ENCODE peak calls at places on chromosomes 3 and 15, in nine cellular contexts. One of them, this sample, is unnamed.

GRCh38 chr3:42056840-42057239 is 34.3 kb upstream of the TRAK1 start:
- DNase-seq in astrocyte: no peak
- DNase-seq in ovary: no peak
- DNase-seq in activated CD8-positive, alpha-beta T cell treated with anti-CD3 and anti-CD28 coated beads for 36 hours: no peak
- DNase-seq in fibroblast of pulmonary artery: no peak
- DNase-seq in spleen: no peak
- DNase-seq in fibroblast of villous mesenchyme: no peak
- DNase-seq in HFF-Myc: no peak
- DNase-seq in astrocyte of the cerebellum: no peak
- DNase-seq in this sample: no peak

GRCh38 chr3:152317956-152318355 is 49.2 kb downstream of the MBNL1 start:
- DNase-seq in astrocyte: peak
- DNase-seq in ovary: no peak
- DNase-seq in activated CD8-positive, alpha-beta T cell treated with anti-CD3 and anti-CD28 coated beads for 36 hours: no peak
- DNase-seq in fibroblast of pulmonary artery: peak
- DNase-seq in spleen: no peak
- DNase-seq in fibroblast of villous mesenchyme: peak
- DNase-seq in HFF-Myc: no peak
- DNase-seq in astrocyte of the cerebellum: peak
- DNase-seq in this sample: no peak

GRCh38 chr3:37667359-37667758 is 194.3 kb upstream of the CTDSPL start:
- DNase-seq in astrocyte: no peak
- DNase-seq in ovary: no peak
- DNase-seq in activated CD8-positive, alpha-beta T cell treated with anti-CD3 and anti-CD28 coated beads for 36 hours: no peak
- DNase-seq in fibroblast of pulmonary artery: no peak
- DNase-seq in spleen: no peak
- DNase-seq in fibroblast of villous mesenchyme: no peak
- DNase-seq in HFF-Myc: no peak
- DNase-seq in astrocyte of the cerebellum: no peak
- DNase-seq in this sample: no peak

GRCh38 chr3:137300703-137301102 is 342.9 kb downstream of the IL20RB start:
- DNase-seq in astrocyte: no peak
- DNase-seq in ovary: no peak
- DNase-seq in activated CD8-positive, alpha-beta T cell treated with anti-CD3 and anti-CD28 coated beads for 36 hours: no peak
- DNase-seq in fibroblast of pulmonary artery: no peak
- DNase-seq in spleen: no peak
- DNase-seq in fibroblast of villous mesenchyme: no peak
- DNase-seq in HFF-Myc: no peak
- DNase-seq in astrocyte of the cerebellum: no peak
- DNase-seq in this sample: no peak

GRCh38 chr3:135905058-135905724 is 60.3 kb upstream of the PPP2R3A start:
- DNase-seq in astrocyte: no peak
- DNase-seq in ovary: no peak
- DNase-seq in activated CD8-positive, alpha-beta T cell treated with anti-CD3 and anti-CD28 coated beads for 36 hours: no peak
- DNase-seq in fibroblast of pulmonary artery: peak
- DNase-seq in spleen: no peak
- DNase-seq in fibroblast of villous mesenchyme: peak
- DNase-seq in HFF-Myc: no peak
- DNase-seq in astrocyte of the cerebellum: no peak
- DNase-seq in this sample: no peak

GRCh38 chr3:62375655-62376054 is 2.3 kb upstream of the FEZF2 start:
- DNase-seq in astrocyte: no peak
- DNase-seq in ovary: no peak
- DNase-seq in activated CD8-positive, alpha-beta T cell treated with anti-CD3 and anti-CD28 coated beads for 36 hours: no peak
- DNase-seq in fibroblast of pulmonary artery: no peak
- DNase-seq in spleen: no peak
- DNase-seq in fibroblast of villous mesenchyme: no peak
- DNase-seq in HFF-Myc: no peak
- DNase-seq in astrocyte of the cerebellum: no peak
- DNase-seq in this sample: no peak

GRCh38 chr3:20324664-20325478 is 138.9 kb upstream of the SGO1 start:
- DNase-seq in astrocyte: peak
- DNase-seq in ovary: no peak
- DNase-seq in activated CD8-positive, alpha-beta T cell treated with anti-CD3 and anti-CD28 coated beads for 36 hours: no peak
- DNase-seq in fibroblast of pulmonary artery: peak
- DNase-seq in spleen: no peak
- DNase-seq in fibroblast of villous mesenchyme: no peak
- DNase-seq in HFF-Myc: no peak
- DNase-seq in astrocyte of the cerebellum: no peak
- DNase-seq in this sample: no peak

GRCh38 chr15:80940851-80941250 is 48.8 kb downstream of the MESD start:
- DNase-seq in astrocyte: no peak
- DNase-seq in ovary: no peak
- DNase-seq in activated CD8-positive, alpha-beta T cell treated with anti-CD3 and anti-CD28 coated beads for 36 hours: no peak
- DNase-seq in fibroblast of pulmonary artery: no peak
- DNase-seq in spleen: no peak
- DNase-seq in fibroblast of villous mesenchyme: no peak
- DNase-seq in HFF-Myc: no peak
- DNase-seq in astrocyte of the cerebellum: no peak
- DNase-seq in this sample: no peak

GRCh38 chr3:183158552-183159006 is 4.0 kb downstream of the LAMP3 start:
- DNase-seq in astrocyte: peak
- DNase-seq in ovary: no peak
- DNase-seq in activated CD8-positive, alpha-beta T cell treated with anti-CD3 and anti-CD28 coated beads for 36 hours: peak
- DNase-seq in fibroblast of pulmonary artery: peak
- DNase-seq in spleen: no peak
- DNase-seq in fibroblast of villous mesenchyme: peak
- DNase-seq in HFF-Myc: no peak
- DNase-seq in astrocyte of the cerebellum: peak
- DNase-seq in this sample: peak

GRCh38 chr3:70871909-70872656 is 559.6 kb upstream of the MDFIC2 start:
- DNase-seq in astrocyte: peak
- DNase-seq in ovary: peak
- DNase-seq in activated CD8-positive, alpha-beta T cell treated with anti-CD3 and anti-CD28 coated beads for 36 hours: no peak
- DNase-seq in fibroblast of pulmonary artery: peak
- DNase-seq in spleen: no peak
- DNase-seq in fibroblast of villous mesenchyme: peak
- DNase-seq in HFF-Myc: no peak
- DNase-seq in astrocyte of the cerebellum: peak
- DNase-seq in this sample: no peak

GRCh38 chr3:38507120-38507519 is 11.0 kb downstream of the EXOG start:
- DNase-seq in astrocyte: no peak
- DNase-seq in ovary: no peak
- DNase-seq in activated CD8-positive, alpha-beta T cell treated with anti-CD3 and anti-CD28 coated beads for 36 hours: no peak
- DNase-seq in fibroblast of pulmonary artery: no peak
- DNase-seq in spleen: no peak
- DNase-seq in fibroblast of villous mesenchyme: no peak
- DNase-seq in HFF-Myc: no peak
- DNase-seq in astrocyte of the cerebellum: no peak
- DNase-seq in this sample: peak

GRCh38 chr3:15330031-15330596 is 2.3 kb downstream of the SH3BP5 start:
- DNase-seq in astrocyte: peak
- DNase-seq in ovary: peak
- DNase-seq in activated CD8-positive, alpha-beta T cell treated with anti-CD3 and anti-CD28 coated beads for 36 hours: no peak
- DNase-seq in fibroblast of pulmonary artery: peak
- DNase-seq in spleen: no peak
- DNase-seq in fibroblast of villous mesenchyme: peak
- DNase-seq in HFF-Myc: peak
- DNase-seq in astrocyte of the cerebellum: no peak
- DNase-seq in this sample: no peak

GRCh38 chr3:57805674-57806073 is 49.6 kb downstream of the SLMAP start:
- DNase-seq in astrocyte: peak
- DNase-seq in ovary: no peak
- DNase-seq in activated CD8-positive, alpha-beta T cell treated with anti-CD3 and anti-CD28 coated beads for 36 hours: no peak
- DNase-seq in fibroblast of pulmonary artery: peak
- DNase-seq in spleen: no peak
- DNase-seq in fibroblast of villous mesenchyme: peak
- DNase-seq in HFF-Myc: peak
- DNase-seq in astrocyte of the cerebellum: peak
- DNase-seq in this sample: no peak

GRCh38 chr3:10683106-10683505 is 132.9 kb upstream of the SLC6A11 start:
- DNase-seq in astrocyte: peak
- DNase-seq in ovary: no peak
- DNase-seq in activated CD8-positive, alpha-beta T cell treated with anti-CD3 and anti-CD28 coated beads for 36 hours: no peak
- DNase-seq in fibroblast of pulmonary artery: no peak
- DNase-seq in spleen: no peak
- DNase-seq in fibroblast of villous mesenchyme: no peak
- DNase-seq in HFF-Myc: no peak
- DNase-seq in astrocyte of the cerebellum: no peak
- DNase-seq in this sample: no peak

GRCh38 chr3:113222412-113223086 is 11.2 kb downstream of the BOC start:
- DNase-seq in astrocyte: no peak
- DNase-seq in ovary: no peak
- DNase-seq in activated CD8-positive, alpha-beta T cell treated with anti-CD3 and anti-CD28 coated beads for 36 hours: no peak
- DNase-seq in fibroblast of pulmonary artery: no peak
- DNase-seq in spleen: peak
- DNase-seq in fibroblast of villous mesenchyme: no peak
- DNase-seq in HFF-Myc: no peak
- DNase-seq in astrocyte of the cerebellum: no peak
- DNase-seq in this sample: no peak

GRCh38 chr3:127373701-127374625 is 86.1 kb upstream of the PRR20G start:
- DNase-seq in astrocyte: no peak
- DNase-seq in ovary: no peak
- DNase-seq in activated CD8-positive, alpha-beta T cell treated with anti-CD3 and anti-CD28 coated beads for 36 hours: peak
- DNase-seq in fibroblast of pulmonary artery: peak
- DNase-seq in spleen: peak
- DNase-seq in fibroblast of villous mesenchyme: no peak
- DNase-seq in HFF-Myc: no peak
- DNase-seq in astrocyte of the cerebellum: no peak
- DNase-seq in this sample: peak

GRCh38 chr3:160200328-160200727 is 24.9 kb upstream of the C3orf80 start:
- DNase-seq in astrocyte: peak
- DNase-seq in ovary: no peak
- DNase-seq in activated CD8-positive, alpha-beta T cell treated with anti-CD3 and anti-CD28 coated beads for 36 hours: no peak
- DNase-seq in fibroblast of pulmonary artery: peak
- DNase-seq in spleen: no peak
- DNase-seq in fibroblast of villous mesenchyme: no peak
- DNase-seq in HFF-Myc: no peak
- DNase-seq in astrocyte of the cerebellum: no peak
- DNase-seq in this sample: no peak

GRCh38 chr3:166085164-166085830 is 248.1 kb upstream of the BCHE start:
- DNase-seq in astrocyte: no peak
- DNase-seq in ovary: no peak
- DNase-seq in activated CD8-positive, alpha-beta T cell treated with anti-CD3 and anti-CD28 coated beads for 36 hours: no peak
- DNase-seq in fibroblast of pulmonary artery: no peak
- DNase-seq in spleen: no peak
- DNase-seq in fibroblast of villous mesenchyme: no peak
- DNase-seq in HFF-Myc: no peak
- DNase-seq in astrocyte of the cerebellum: no peak
- DNase-seq in this sample: no peak

GRCh38 chr15:92645051-92645631 is 10.4 kb downstream of the FAM174B start:
- DNase-seq in astrocyte: peak
- DNase-seq in ovary: no peak
- DNase-seq in activated CD8-positive, alpha-beta T cell treated with anti-CD3 and anti-CD28 coated beads for 36 hours: no peak
- DNase-seq in fibroblast of pulmonary artery: no peak
- DNase-seq in spleen: no peak
- DNase-seq in fibroblast of villous mesenchyme: peak
- DNase-seq in HFF-Myc: no peak
- DNase-seq in astrocyte of the cerebellum: no peak
- DNase-seq in this sample: no peak

GRCh38 chr15:77607111-77607893 is 25.4 kb downstream of the LINGO1 start:
- DNase-seq in astrocyte: no peak
- DNase-seq in ovary: peak
- DNase-seq in activated CD8-positive, alpha-beta T cell treated with anti-CD3 and anti-CD28 coated beads for 36 hours: no peak
- DNase-seq in fibroblast of pulmonary artery: peak
- DNase-seq in spleen: no peak
- DNase-seq in fibroblast of villous mesenchyme: peak
- DNase-seq in HFF-Myc: no peak
- DNase-seq in astrocyte of the cerebellum: no peak
- DNase-seq in this sample: no peak

GRCh38 chr3:87370007-87370406 is 93.6 kb upstream of the POU1F1 start:
- DNase-seq in astrocyte: peak
- DNase-seq in ovary: no peak
- DNase-seq in activated CD8-positive, alpha-beta T cell treated with anti-CD3 and anti-CD28 coated beads for 36 hours: no peak
- DNase-seq in fibroblast of pulmonary artery: no peak
- DNase-seq in spleen: no peak
- DNase-seq in fibroblast of villous mesenchyme: no peak
- DNase-seq in HFF-Myc: no peak
- DNase-seq in astrocyte of the cerebellum: no peak
- DNase-seq in this sample: no peak

GRCh38 chr15:83380682-83381081 is 66.5 kb upstream of the SH3GL3 start:
- DNase-seq in astrocyte: peak
- DNase-seq in ovary: no peak
- DNase-seq in activated CD8-positive, alpha-beta T cell treated with anti-CD3 and anti-CD28 coated beads for 36 hours: peak
- DNase-seq in fibroblast of pulmonary artery: peak
- DNase-seq in spleen: no peak
- DNase-seq in fibroblast of villous mesenchyme: peak
- DNase-seq in HFF-Myc: no peak
- DNase-seq in astrocyte of the cerebellum: no peak
- DNase-seq in this sample: peak

DNA sequence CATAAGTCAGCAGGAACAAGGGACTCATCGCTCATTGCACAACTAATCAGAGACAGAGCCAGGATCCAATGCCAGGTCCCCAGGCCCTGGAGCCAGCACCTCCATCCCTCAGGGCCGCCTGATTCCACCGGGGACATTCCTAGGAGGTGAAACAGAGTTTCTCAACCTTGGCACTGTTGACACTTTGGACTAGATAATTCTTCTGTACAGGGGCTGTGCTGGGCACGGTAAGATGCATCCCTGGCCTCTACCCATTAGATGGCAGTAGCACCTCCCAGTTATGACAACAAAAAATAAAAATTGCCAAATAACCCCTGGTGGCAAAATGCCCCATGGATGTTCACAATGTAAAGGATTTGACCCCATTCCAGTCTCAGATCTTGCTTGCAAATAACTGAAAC is 127.7 kb downstream of the MTHFS start:
- DNase-seq in astrocyte: no peak
- DNase-seq in ovary: no peak
- DNase-seq in activated CD8-positive, alpha-beta T cell treated with anti-CD3 and anti-CD28 coated beads for 36 hours: peak
- DNase-seq in fibroblast of pulmonary artery: peak
- DNase-seq in spleen: no peak
- DNase-seq in fibroblast of villous mesenchyme: peak
- DNase-seq in HFF-Myc: no peak
- DNase-seq in astrocyte of the cerebellum: no peak
- DNase-seq in this sample: no peak
- TF ChIP-seq CTCF in astrocyte: no peak
- TF ChIP-seq CTCF in ovary: no peak
- TF ChIP-seq CTCF in activated CD8-positive, alpha-beta T cell treated with anti-CD3 and anti-CD28 coated beads for 36 hours: peak
- TF ChIP-seq CTCF in fibroblast of pulmonary artery: peak
- TF ChIP-seq CTCF in spleen: no peak
- TF ChIP-seq CTCF in fibroblast of villous mesenchyme: peak
- TF ChIP-seq CTCF in HFF-Myc: peak
- TF ChIP-seq CTCF in astrocyte of the cerebellum: peak
- TF ChIP-seq CTCF in this sample: peak

GRCh38 chr3:46848271-46849097 is 14.8 kb downstream of the MYL3 start:
- DNase-seq in astrocyte: peak
- DNase-seq in ovary: peak
- DNase-seq in activated CD8-positive, alpha-beta T cell treated with anti-CD3 and anti-CD28 coated beads for 36 hours: peak
- DNase-seq in fibroblast of pulmonary artery: peak
- DNase-seq in spleen: peak
- DNase-seq in fibroblast of villous mesenchyme: peak
- DNase-seq in HFF-Myc: no peak
- DNase-seq in astrocyte of the cerebellum: peak
- DNase-seq in this sample: no peak
- TF ChIP-seq CTCF in astrocyte: peak
- TF ChIP-seq CTCF in ovary: no peak
- TF ChIP-seq CTCF in activated CD8-positive, alpha-beta T cell treated with anti-CD3 and anti-CD28 coated beads for 36 hours: peak
- TF ChIP-seq CTCF in fibroblast of pulmonary artery: peak
- TF ChIP-seq CTCF in spleen: no peak
- TF ChIP-seq CTCF in fibroblast of villous mesenchyme: peak
- TF ChIP-seq CTCF in HFF-Myc: peak
- TF ChIP-seq CTCF in astrocyte of the cerebellum: peak
- TF ChIP-seq CTCF in this sample: no peak

GRCh38 chr3:63911901-63912767 is at the start of gene SCAANT1:
- DNase-seq in astrocyte: peak
- DNase-seq in ovary: peak
- DNase-seq in activated CD8-positive, alpha-beta T cell treated with anti-CD3 and anti-CD28 coated beads for 36 hours: peak
- DNase-seq in fibroblast of pulmonary artery: peak
- DNase-seq in spleen: peak
- DNase-seq in fibroblast of villous mesenchyme: peak
- DNase-seq in HFF-Myc: peak
- DNase-seq in astrocyte of the cerebellum: peak
- DNase-seq in this sample: peak
- TF ChIP-seq CTCF in astrocyte: no peak
- TF ChIP-seq CTCF in ovary: peak
- TF ChIP-seq CTCF in activated CD8-positive, alpha-beta T cell treated with anti-CD3 and anti-CD28 coated beads for 36 hours: no peak
- TF ChIP-seq CTCF in fibroblast of pulmonary artery: no peak
- TF ChIP-seq CTCF in spleen: no peak
- TF ChIP-seq CTCF in fibroblast of villous mesenchyme: no peak
- TF ChIP-seq CTCF in HFF-Myc: no peak
- TF ChIP-seq CTCF in astrocyte of the cerebellum: no peak
- TF ChIP-seq CTCF in this sample: no peak

GRCh38 chr3:169564883-169565282 is 98.6 kb downstream of the MECOM start:
- DNase-seq in astrocyte: no peak
- DNase-seq in ovary: no peak
- DNase-seq in activated CD8-positive, alpha-beta T cell treated with anti-CD3 and anti-CD28 coated beads for 36 hours: no peak
- DNase-seq in fibroblast of pulmonary artery: no peak
- DNase-seq in spleen: no peak
- DNase-seq in fibroblast of villous mesenchyme: no peak
- DNase-seq in HFF-Myc: no peak
- DNase-seq in astrocyte of the cerebellum: no peak
- DNase-seq in this sample: no peak
- TF ChIP-seq CTCF in astrocyte: no peak
- TF ChIP-seq CTCF in ovary: no peak
- TF ChIP-seq CTCF in activated CD8-positive, alpha-beta T cell treated with anti-CD3 and anti-CD28 coated beads for 36 hours: no peak
- TF ChIP-seq CTCF in fibroblast of pulmonary artery: peak
- TF ChIP-seq CTCF in spleen: no peak
- TF ChIP-seq CTCF in fibroblast of villous mesenchyme: no peak
- TF ChIP-seq CTCF in HFF-Myc: peak
- TF ChIP-seq CTCF in astrocyte of the cerebellum: peak
- TF ChIP-seq CTCF in this sample: no peak